ENCODE peak calls at places on chromosome 7, in nine cellular contexts. One of them, this sample, is unnamed.

GRCh38 chr7:155459867-155460461 is 2.0 kb downstream of the EN2 start:
- DNase-seq in caudate nucleus: no peak
- DNase-seq in mesendoderm: no peak
- DNase-seq in NCI-H1092: no peak
- DNase-seq in Daoy: no peak
- DNase-seq in left ventricle myocardium superior: no peak
- DNase-seq in progenitor cell of endocrine pancreas: no peak
- DNase-seq in Kasumi-1: no peak
- DNase-seq in mucosa of gallbladder: no peak
- DNase-seq in this sample: no peak

GRCh38 chr7:118068-118802 is 74.1 kb upstream of the FAM20C start:
- DNase-seq in caudate nucleus: no peak
- DNase-seq in mesendoderm: no peak
- DNase-seq in NCI-H1092: no peak
- DNase-seq in Daoy: no peak
- DNase-seq in left ventricle myocardium superior: no peak
- DNase-seq in progenitor cell of endocrine pancreas: no peak
- DNase-seq in Kasumi-1: no peak
- DNase-seq in mucosa of gallbladder: no peak
- DNase-seq in this sample: no peak

GRCh38 chr7:129387537-129387936 is 46.7 kb upstream of the STRIP2 start:
- DNase-seq in caudate nucleus: no peak
- DNase-seq in mesendoderm: no peak
- DNase-seq in NCI-H1092: no peak
- DNase-seq in Daoy: no peak
- DNase-seq in left ventricle myocardium superior: no peak
- DNase-seq in progenitor cell of endocrine pancreas: no peak
- DNase-seq in Kasumi-1: no peak
- DNase-seq in mucosa of gallbladder: no peak
- DNase-seq in this sample: no peak

GRCh38 chr7:97118306-97118917 is 914 bp downstream of the SDHAF3 start:
- DNase-seq in caudate nucleus: no peak
- DNase-seq in mesendoderm: no peak
- DNase-seq in NCI-H1092: no peak
- DNase-seq in Daoy: no peak
- DNase-seq in left ventricle myocardium superior: no peak
- DNase-seq in progenitor cell of endocrine pancreas: no peak
- DNase-seq in Kasumi-1: peak; percentile 40
- DNase-seq in mucosa of gallbladder: no peak
- DNase-seq in this sample: peak; percentile 23

GRCh38 chr7:138205614-138206150 is 129.4 kb downstream of the AKR1D1 start:
- DNase-seq in caudate nucleus: no peak
- DNase-seq in mesendoderm: no peak
- DNase-seq in NCI-H1092: no peak
- DNase-seq in Daoy: no peak
- DNase-seq in left ventricle myocardium superior: no peak
- DNase-seq in progenitor cell of endocrine pancreas: no peak
- DNase-seq in Kasumi-1: no peak
- DNase-seq in mucosa of gallbladder: no peak
- DNase-seq in this sample: no peak

GRCh38 chr7:137882261-137882668 is 35.5 kb upstream of the DGKI start:
- DNase-seq in caudate nucleus: no peak
- DNase-seq in mesendoderm: peak; percentile 79
- DNase-seq in NCI-H1092: no peak
- DNase-seq in Daoy: peak; percentile 97
- DNase-seq in left ventricle myocardium superior: no peak
- DNase-seq in progenitor cell of endocrine pancreas: no peak
- DNase-seq in Kasumi-1: peak; percentile 19
- DNase-seq in mucosa of gallbladder: no peak
- DNase-seq in this sample: peak; percentile 89

GRCh38 chr7:5177060-5177459 is 13.0 kb upstream of the WIPI2 start:
- DNase-seq in caudate nucleus: no peak
- DNase-seq in mesendoderm: no peak
- DNase-seq in NCI-H1092: peak; percentile 26
- DNase-seq in Daoy: peak; percentile 80
- DNase-seq in left ventricle myocardium superior: peak; percentile 84
- DNase-seq in progenitor cell of endocrine pancreas: no peak
- DNase-seq in Kasumi-1: no peak
- DNase-seq in mucosa of gallbladder: peak; percentile 62
- DNase-seq in this sample: peak; percentile 82

GRCh38 chr7:70133291-70133690 is 535.0 kb downstream of the AUTS2 start:
- DNase-seq in caudate nucleus: no peak
- DNase-seq in mesendoderm: no peak
- DNase-seq in NCI-H1092: no peak
- DNase-seq in Daoy: no peak
- DNase-seq in left ventricle myocardium superior: no peak
- DNase-seq in progenitor cell of endocrine pancreas: no peak
- DNase-seq in Kasumi-1: no peak
- DNase-seq in mucosa of gallbladder: no peak
- DNase-seq in this sample: no peak

GRCh38 chr7:1249731-1250130 is 17.1 kb downstream of the UNCX start:
- DNase-seq in caudate nucleus: no peak
- DNase-seq in mesendoderm: no peak
- DNase-seq in NCI-H1092: no peak
- DNase-seq in Daoy: peak; percentile 50
- DNase-seq in left ventricle myocardium superior: peak; percentile 15
- DNase-seq in progenitor cell of endocrine pancreas: no peak
- DNase-seq in Kasumi-1: no peak
- DNase-seq in mucosa of gallbladder: no peak
- DNase-seq in this sample: no peak

GRCh38 chr7:74454948-74455804 is 1.5 kb downstream of the GTF2IRD1 start:
- DNase-seq in caudate nucleus: no peak
- DNase-seq in mesendoderm: no peak
- DNase-seq in NCI-H1092: no peak
- DNase-seq in Daoy: no peak
- DNase-seq in left ventricle myocardium superior: peak; percentile 81
- DNase-seq in progenitor cell of endocrine pancreas: no peak
- DNase-seq in Kasumi-1: no peak
- DNase-seq in mucosa of gallbladder: peak; percentile 69
- DNase-seq in this sample: no peak

GRCh38 chr7:128940494-128941322 is 3.0 kb downstream of the IRF5 start:
- DNase-seq in caudate nucleus: no peak
- DNase-seq in mesendoderm: no peak
- DNase-seq in NCI-H1092: no peak
- DNase-seq in Daoy: no peak
- DNase-seq in left ventricle myocardium superior: peak; percentile 65
- DNase-seq in progenitor cell of endocrine pancreas: no peak
- DNase-seq in Kasumi-1: peak; percentile 93
- DNase-seq in mucosa of gallbladder: peak; percentile 41
- DNase-seq in this sample: no peak

GRCh38 chr7:155229548-155230168 is 68.0 kb upstream of the INSIG1 start:
- DNase-seq in caudate nucleus: no peak
- DNase-seq in mesendoderm: no peak
- DNase-seq in NCI-H1092: no peak
- DNase-seq in Daoy: no peak
- DNase-seq in left ventricle myocardium superior: no peak
- DNase-seq in progenitor cell of endocrine pancreas: no peak
- DNase-seq in Kasumi-1: no peak
- DNase-seq in mucosa of gallbladder: no peak
- DNase-seq in this sample: no peak

GRCh38 chr7:98956937-98957336 is 78.6 kb downstream of the TRRAP start:
- DNase-seq in caudate nucleus: no peak
- DNase-seq in mesendoderm: no peak
- DNase-seq in NCI-H1092: no peak
- DNase-seq in Daoy: no peak
- DNase-seq in left ventricle myocardium superior: peak; percentile 41
- DNase-seq in progenitor cell of endocrine pancreas: no peak
- DNase-seq in Kasumi-1: no peak
- DNase-seq in mucosa of gallbladder: no peak
- DNase-seq in this sample: no peak

GRCh38 chr7:20506175-20506574 is 109.3 kb upstream of the ABCB5 start:
- DNase-seq in caudate nucleus: no peak
- DNase-seq in mesendoderm: peak; percentile 92
- DNase-seq in NCI-H1092: no peak
- DNase-seq in Daoy: no peak
- DNase-seq in left ventricle myocardium superior: no peak
- DNase-seq in progenitor cell of endocrine pancreas: no peak
- DNase-seq in Kasumi-1: no peak
- DNase-seq in mucosa of gallbladder: no peak
- DNase-seq in this sample: no peak

GRCh38 chr7:3245721-3246120 is 55.3 kb upstream of the SDK1 start:
- DNase-seq in caudate nucleus: no peak
- DNase-seq in mesendoderm: no peak
- DNase-seq in NCI-H1092: no peak
- DNase-seq in Daoy: no peak
- DNase-seq in left ventricle myocardium superior: no peak
- DNase-seq in progenitor cell of endocrine pancreas: no peak
- DNase-seq in Kasumi-1: no peak
- DNase-seq in mucosa of gallbladder: no peak
- DNase-seq in this sample: no peak

GRCh38 chr7:47484923-47485639 is 96.8 kb downstream of the TNS3 start:
- DNase-seq in caudate nucleus: no peak
- DNase-seq in mesendoderm: no peak
- DNase-seq in NCI-H1092: peak; percentile 54
- DNase-seq in Daoy: no peak
- DNase-seq in left ventricle myocardium superior: peak; percentile 54
- DNase-seq in progenitor cell of endocrine pancreas: no peak
- DNase-seq in Kasumi-1: no peak
- DNase-seq in mucosa of gallbladder: no peak
- DNase-seq in this sample: no peak

GRCh38 chr7:78673272-78673671 is 780.2 kb downstream of the MAGI2 start:
- DNase-seq in caudate nucleus: no peak
- DNase-seq in mesendoderm: no peak
- DNase-seq in NCI-H1092: no peak
- DNase-seq in Daoy: no peak
- DNase-seq in left ventricle myocardium superior: no peak
- DNase-seq in progenitor cell of endocrine pancreas: no peak
- DNase-seq in Kasumi-1: no peak
- DNase-seq in mucosa of gallbladder: peak; percentile 40
- DNase-seq in this sample: no peak

GRCh38 chr7:122199171-122199570 is 55.1 kb upstream of the AASS start:
- DNase-seq in caudate nucleus: no peak
- DNase-seq in mesendoderm: no peak
- DNase-seq in NCI-H1092: no peak
- DNase-seq in Daoy: no peak
- DNase-seq in left ventricle myocardium superior: no peak
- DNase-seq in progenitor cell of endocrine pancreas: no peak
- DNase-seq in Kasumi-1: no peak
- DNase-seq in mucosa of gallbladder: peak; percentile 16
- DNase-seq in this sample: no peak

GRCh38 chr7:103715376-103716110 is 269.5 kb upstream of the SLC26A5 start:
- DNase-seq in caudate nucleus: no peak
- DNase-seq in mesendoderm: no peak
- DNase-seq in NCI-H1092: no peak
- DNase-seq in Daoy: no peak
- DNase-seq in left ventricle myocardium superior: no peak
- DNase-seq in progenitor cell of endocrine pancreas: no peak
- DNase-seq in Kasumi-1: no peak
- DNase-seq in mucosa of gallbladder: no peak
- DNase-seq in this sample: no peak

GRCh38 chr7:142030294-142030693 is 34.6 kb downstream of the MGAM start:
- DNase-seq in caudate nucleus: no peak
- DNase-seq in mesendoderm: peak; percentile 39
- DNase-seq in NCI-H1092: no peak
- DNase-seq in Daoy: no peak
- DNase-seq in left ventricle myocardium superior: no peak
- DNase-seq in progenitor cell of endocrine pancreas: no peak
- DNase-seq in Kasumi-1: peak; percentile 32
- DNase-seq in mucosa of gallbladder: no peak
- DNase-seq in this sample: no peak

GRCh38 chr7:48183370-48183743 is 12.1 kb downstream of the ABCA13 start:
- DNase-seq in caudate nucleus: no peak
- DNase-seq in mesendoderm: no peak
- DNase-seq in NCI-H1092: no peak
- DNase-seq in Daoy: no peak
- DNase-seq in left ventricle myocardium superior: no peak
- DNase-seq in progenitor cell of endocrine pancreas: no peak
- DNase-seq in Kasumi-1: no peak
- DNase-seq in mucosa of gallbladder: no peak
- DNase-seq in this sample: no peak

GRCh38 chr7:33982425-33982786 is 77.1 kb downstream of the BMPER start:
- DNase-seq in caudate nucleus: no peak
- DNase-seq in mesendoderm: peak; percentile 71
- DNase-seq in NCI-H1092: no peak
- DNase-seq in Daoy: peak; percentile 63
- DNase-seq in left ventricle myocardium superior: no peak
- DNase-seq in progenitor cell of endocrine pancreas: no peak
- DNase-seq in Kasumi-1: no peak
- DNase-seq in mucosa of gallbladder: no peak
- DNase-seq in this sample: peak; percentile 3

GRCh38 chr7:117004899-117005298 is 51.6 kb downstream of the ST7 start:
- DNase-seq in caudate nucleus: no peak
- DNase-seq in mesendoderm: peak; percentile 40
- DNase-seq in NCI-H1092: no peak
- DNase-seq in Daoy: no peak
- DNase-seq in left ventricle myocardium superior: no peak
- DNase-seq in progenitor cell of endocrine pancreas: no peak
- DNase-seq in Kasumi-1: no peak
- DNase-seq in mucosa of gallbladder: no peak
- DNase-seq in this sample: no peak

GRCh38 chr7:140022582-140023211 is 40.1 kb downstream of the PARP12 start:
- DNase-seq in caudate nucleus: no peak
- DNase-seq in mesendoderm: no peak
- DNase-seq in NCI-H1092: no peak
- DNase-seq in Daoy: no peak
- DNase-seq in left ventricle myocardium superior: no peak
- DNase-seq in progenitor cell of endocrine pancreas: no peak
- DNase-seq in Kasumi-1: no peak
- DNase-seq in mucosa of gallbladder: no peak
- DNase-seq in this sample: peak; percentile 52

GRCh38 chr7:149559711-149560110 is 62.1 kb upstream of the ZNF746 start:
- DNase-seq in caudate nucleus: no peak
- DNase-seq in mesendoderm: no peak
- DNase-seq in NCI-H1092: no peak
- DNase-seq in Daoy: peak; percentile 54
- DNase-seq in left ventricle myocardium superior: no peak
- DNase-seq in progenitor cell of endocrine pancreas: no peak
- DNase-seq in Kasumi-1: no peak
- DNase-seq in mucosa of gallbladder: no peak
- DNase-seq in this sample: no peak

GRCh38 chr7:43141091-43141490 is 28.6 kb downstream of the HECW1 start:
- DNase-seq in caudate nucleus: no peak
- DNase-seq in mesendoderm: peak; percentile 68
- DNase-seq in NCI-H1092: no peak
- DNase-seq in Daoy: no peak
- DNase-seq in left ventricle myocardium superior: no peak
- DNase-seq in progenitor cell of endocrine pancreas: no peak
- DNase-seq in Kasumi-1: no peak
- DNase-seq in mucosa of gallbladder: no peak
- DNase-seq in this sample: no peak

GRCh38 chr7:36747251-36747968 is 23.1 kb upstream of the AOAH start:
- DNase-seq in caudate nucleus: no peak
- DNase-seq in mesendoderm: peak; percentile 53
- DNase-seq in NCI-H1092: no peak
- DNase-seq in Daoy: peak; percentile 94
- DNase-seq in left ventricle myocardium superior: no peak
- DNase-seq in progenitor cell of endocrine pancreas: no peak
- DNase-seq in Kasumi-1: no peak
- DNase-seq in mucosa of gallbladder: no peak
- DNase-seq in this sample: no peak

GRCh38 chr7:112501958-112502503 is 21.2 kb downstream of the LSMEM1 start:
- DNase-seq in caudate nucleus: no peak
- DNase-seq in mesendoderm: no peak
- DNase-seq in NCI-H1092: no peak
- DNase-seq in Daoy: no peak
- DNase-seq in left ventricle myocardium superior: no peak
- DNase-seq in progenitor cell of endocrine pancreas: no peak
- DNase-seq in Kasumi-1: no peak
- DNase-seq in mucosa of gallbladder: no peak
- DNase-seq in this sample: no peak

GRCh38 chr7:40019558-40019957 is 69.5 kb downstream of the CDK13 start:
- DNase-seq in caudate nucleus: no peak
- DNase-seq in mesendoderm: no peak
- DNase-seq in NCI-H1092: no peak
- DNase-seq in Daoy: no peak
- DNase-seq in left ventricle myocardium superior: no peak
- DNase-seq in progenitor cell of endocrine pancreas: no peak
- DNase-seq in Kasumi-1: no peak
- DNase-seq in mucosa of gallbladder: no peak
- DNase-seq in this sample: no peak

GRCh38 chr7:12389089-12389700 is 14.5 kb downstream of the VWDE start:
- DNase-seq in caudate nucleus: no peak
- DNase-seq in mesendoderm: peak; percentile 81
- DNase-seq in NCI-H1092: peak; percentile 84
- DNase-seq in Daoy: peak; percentile 55
- DNase-seq in left ventricle myocardium superior: no peak
- DNase-seq in progenitor cell of endocrine pancreas: peak; percentile 24
- DNase-seq in Kasumi-1: peak; percentile 52
- DNase-seq in mucosa of gallbladder: peak; percentile 23
- DNase-seq in this sample: peak; percentile 73

GRCh38 chr7:47404005-47404404 is 177.9 kb downstream of the TNS3 start:
- DNase-seq in caudate nucleus: no peak
- DNase-seq in mesendoderm: no peak
- DNase-seq in NCI-H1092: no peak
- DNase-seq in Daoy: no peak
- DNase-seq in left ventricle myocardium superior: no peak
- DNase-seq in progenitor cell of endocrine pancreas: no peak
- DNase-seq in Kasumi-1: no peak
- DNase-seq in mucosa of gallbladder: no peak
- DNase-seq in this sample: no peak